ENCODE peak calls at places on chromosome 6, in six cellular contexts. One of them, this sample, is unnamed.

GRCh38 chr6:170227521-170227983 is 63.3 kb downstream of the DLL1 start:
- DNase-seq in activated naive CD4-positive, alpha-beta T cell treated with anti-CD3 and anti-CD28 coated beads for 36 hours: no peak
- DNase-seq in NCI-H2081: no peak
- DNase-seq in CD14-positive monocyte: peak
- DNase-seq in H9: no peak
- DNase-seq in EL: no peak
- DNase-seq in this sample: no peak

GRCh38 chr6:96304997-96305396 is 216.6 kb upstream of the UFL1 start:
- DNase-seq in activated naive CD4-positive, alpha-beta T cell treated with anti-CD3 and anti-CD28 coated beads for 36 hours: no peak
- DNase-seq in NCI-H2081: no peak
- DNase-seq in CD14-positive monocyte: no peak
- DNase-seq in H9: no peak
- DNase-seq in EL: no peak
- DNase-seq in this sample: no peak

GRCh38 chr6:160431791-160432404 is 83.7 kb downstream of the SLC22A3 start:
- DNase-seq in activated naive CD4-positive, alpha-beta T cell treated with anti-CD3 and anti-CD28 coated beads for 36 hours: no peak
- DNase-seq in NCI-H2081: no peak
- DNase-seq in CD14-positive monocyte: no peak
- DNase-seq in H9: no peak
- DNase-seq in EL: no peak
- DNase-seq in this sample: no peak

GRCh38 chr6:159645659-159646058 is 47.4 kb downstream of the SOD2 start:
- DNase-seq in activated naive CD4-positive, alpha-beta T cell treated with anti-CD3 and anti-CD28 coated beads for 36 hours: no peak
- DNase-seq in NCI-H2081: no peak
- DNase-seq in CD14-positive monocyte: no peak
- DNase-seq in H9: no peak
- DNase-seq in EL: no peak
- DNase-seq in this sample: no peak

GRCh38 chr6:137487947-137488735 is 6.1 kb downstream of the OLIG3 start:
- DNase-seq in activated naive CD4-positive, alpha-beta T cell treated with anti-CD3 and anti-CD28 coated beads for 36 hours: peak
- DNase-seq in NCI-H2081: no peak
- DNase-seq in CD14-positive monocyte: no peak
- DNase-seq in H9: no peak
- DNase-seq in EL: no peak
- DNase-seq in this sample: peak

GRCh38 chr6:161749576-161749975 is 475.7 kb upstream of the AGPAT4 start:
- DNase-seq in activated naive CD4-positive, alpha-beta T cell treated with anti-CD3 and anti-CD28 coated beads for 36 hours: no peak
- DNase-seq in NCI-H2081: no peak
- DNase-seq in CD14-positive monocyte: no peak
- DNase-seq in H9: no peak
- DNase-seq in EL: no peak
- DNase-seq in this sample: no peak

GRCh38 chr6:4776967-4777925 is 1.0 kb downstream of the CDYL start:
- DNase-seq in activated naive CD4-positive, alpha-beta T cell treated with anti-CD3 and anti-CD28 coated beads for 36 hours: peak
- DNase-seq in NCI-H2081: no peak
- DNase-seq in CD14-positive monocyte: no peak
- DNase-seq in H9: no peak
- DNase-seq in EL: peak
- DNase-seq in this sample: no peak

GRCh38 chr6:99520855-99521556 is 5.8 kb upstream of the USP45 start:
- DNase-seq in activated naive CD4-positive, alpha-beta T cell treated with anti-CD3 and anti-CD28 coated beads for 36 hours: peak
- DNase-seq in NCI-H2081: peak
- DNase-seq in CD14-positive monocyte: peak
- DNase-seq in H9: peak
- DNase-seq in EL: peak
- DNase-seq in this sample: peak

GRCh38 chr6:72619883-72620696 is 1.8 kb upstream of the KCNQ5 start:
- DNase-seq in activated naive CD4-positive, alpha-beta T cell treated with anti-CD3 and anti-CD28 coated beads for 36 hours: peak
- DNase-seq in NCI-H2081: no peak
- DNase-seq in CD14-positive monocyte: no peak
- DNase-seq in H9: peak
- DNase-seq in EL: peak
- DNase-seq in this sample: peak

GRCh38 chr6:43246301-43247114 is 3.2 kb downstream of the TTBK1 start:
- DNase-seq in activated naive CD4-positive, alpha-beta T cell treated with anti-CD3 and anti-CD28 coated beads for 36 hours: peak
- DNase-seq in NCI-H2081: peak
- DNase-seq in CD14-positive monocyte: no peak
- DNase-seq in H9: peak
- DNase-seq in EL: no peak
- DNase-seq in this sample: peak

GRCh38 chr6:20946037-20946436 is 411.8 kb downstream of the CDKAL1 start:
- DNase-seq in activated naive CD4-positive, alpha-beta T cell treated with anti-CD3 and anti-CD28 coated beads for 36 hours: no peak
- DNase-seq in NCI-H2081: no peak
- DNase-seq in CD14-positive monocyte: no peak
- DNase-seq in H9: no peak
- DNase-seq in EL: peak
- DNase-seq in this sample: peak

GRCh38 chr6:110053395-110054240 is 75.5 kb downstream of the GPR6 start:
- DNase-seq in activated naive CD4-positive, alpha-beta T cell treated with anti-CD3 and anti-CD28 coated beads for 36 hours: peak
- DNase-seq in NCI-H2081: peak
- DNase-seq in CD14-positive monocyte: no peak
- DNase-seq in H9: no peak
- DNase-seq in EL: peak
- DNase-seq in this sample: peak

GRCh38 chr6:33279971-33280511 is 3.1 kb downstream of the B3GALT4 start:
- DNase-seq in activated naive CD4-positive, alpha-beta T cell treated with anti-CD3 and anti-CD28 coated beads for 36 hours: no peak
- DNase-seq in NCI-H2081: no peak
- DNase-seq in CD14-positive monocyte: no peak
- DNase-seq in H9: peak
- DNase-seq in EL: peak
- DNase-seq in this sample: peak

GRCh38 chr6:137188855-137189254 is 15.4 kb upstream of the IL22RA2 start:
- DNase-seq in activated naive CD4-positive, alpha-beta T cell treated with anti-CD3 and anti-CD28 coated beads for 36 hours: peak
- DNase-seq in NCI-H2081: no peak
- DNase-seq in CD14-positive monocyte: no peak
- DNase-seq in H9: no peak
- DNase-seq in EL: peak
- DNase-seq in this sample: no peak

GRCh38 chr6:142014515-142014914 is 118.2 kb upstream of the GJE1 start:
- DNase-seq in activated naive CD4-positive, alpha-beta T cell treated with anti-CD3 and anti-CD28 coated beads for 36 hours: no peak
- DNase-seq in NCI-H2081: no peak
- DNase-seq in CD14-positive monocyte: no peak
- DNase-seq in H9: no peak
- DNase-seq in EL: peak
- DNase-seq in this sample: no peak

GRCh38 chr6:147974376-147974775 is 368.3 kb upstream of the SASH1 start:
- DNase-seq in activated naive CD4-positive, alpha-beta T cell treated with anti-CD3 and anti-CD28 coated beads for 36 hours: no peak
- DNase-seq in NCI-H2081: no peak
- DNase-seq in CD14-positive monocyte: no peak
- DNase-seq in H9: no peak
- DNase-seq in EL: peak
- DNase-seq in this sample: no peak

GRCh38 chr6:142304241-142304640 is 2.4 kb downstream of the ADGRG6 start:
- DNase-seq in activated naive CD4-positive, alpha-beta T cell treated with anti-CD3 and anti-CD28 coated beads for 36 hours: no peak
- DNase-seq in NCI-H2081: no peak
- DNase-seq in CD14-positive monocyte: no peak
- DNase-seq in H9: no peak
- DNase-seq in EL: no peak
- DNase-seq in this sample: no peak

GRCh38 chr6:219641-220198 is 72.6 kb upstream of the DUSP22 start:
- DNase-seq in activated naive CD4-positive, alpha-beta T cell treated with anti-CD3 and anti-CD28 coated beads for 36 hours: peak
- DNase-seq in NCI-H2081: no peak
- DNase-seq in CD14-positive monocyte: peak
- DNase-seq in H9: peak
- DNase-seq in EL: peak
- DNase-seq in this sample: peak

GRCh38 chr6:152338335-152339125 is 298.6 kb downstream of the SYNE1 start:
- DNase-seq in activated naive CD4-positive, alpha-beta T cell treated with anti-CD3 and anti-CD28 coated beads for 36 hours: peak
- DNase-seq in NCI-H2081: peak
- DNase-seq in CD14-positive monocyte: no peak
- DNase-seq in H9: peak
- DNase-seq in EL: peak
- DNase-seq in this sample: peak

GRCh38 chr6:61585504-61585903 is 700.5 kb downstream of the KHDRBS2 start:
- DNase-seq in activated naive CD4-positive, alpha-beta T cell treated with anti-CD3 and anti-CD28 coated beads for 36 hours: no peak
- DNase-seq in NCI-H2081: no peak
- DNase-seq in CD14-positive monocyte: no peak
- DNase-seq in H9: no peak
- DNase-seq in EL: no peak
- DNase-seq in this sample: no peak

GRCh38 chr6:15066433-15067337 is 179.2 kb upstream of the JARID2 start:
- DNase-seq in activated naive CD4-positive, alpha-beta T cell treated with anti-CD3 and anti-CD28 coated beads for 36 hours: no peak
- DNase-seq in NCI-H2081: no peak
- DNase-seq in CD14-positive monocyte: peak
- DNase-seq in H9: no peak
- DNase-seq in EL: peak
- DNase-seq in this sample: no peak

GRCh38 chr6:163306000-163306399 is 108.5 kb upstream of the QKI start:
- DNase-seq in activated naive CD4-positive, alpha-beta T cell treated with anti-CD3 and anti-CD28 coated beads for 36 hours: no peak
- DNase-seq in NCI-H2081: no peak
- DNase-seq in CD14-positive monocyte: no peak
- DNase-seq in H9: no peak
- DNase-seq in EL: no peak
- DNase-seq in this sample: no peak

GRCh38 chr6:89082439-89082838 is 1.9 kb downstream of the PNRC1 start:
- DNase-seq in activated naive CD4-positive, alpha-beta T cell treated with anti-CD3 and anti-CD28 coated beads for 36 hours: peak
- DNase-seq in NCI-H2081: no peak
- DNase-seq in CD14-positive monocyte: no peak
- DNase-seq in H9: no peak
- DNase-seq in EL: peak
- DNase-seq in this sample: no peak

GRCh38 chr6:39824030-39824926 is 32.1 kb downstream of the DAAM2 start:
- DNase-seq in activated naive CD4-positive, alpha-beta T cell treated with anti-CD3 and anti-CD28 coated beads for 36 hours: no peak
- DNase-seq in NCI-H2081: no peak
- DNase-seq in CD14-positive monocyte: no peak
- DNase-seq in H9: peak
- DNase-seq in EL: no peak
- DNase-seq in this sample: peak

GRCh38 chr6:107713214-107713962 is 110.7 kb downstream of the SCML4 start:
- DNase-seq in activated naive CD4-positive, alpha-beta T cell treated with anti-CD3 and anti-CD28 coated beads for 36 hours: no peak
- DNase-seq in NCI-H2081: no peak
- DNase-seq in CD14-positive monocyte: no peak
- DNase-seq in H9: no peak
- DNase-seq in EL: peak
- DNase-seq in this sample: no peak

GRCh38 chr6:34692280-34692679 is 4.3 kb downstream of the ILRUN start:
- DNase-seq in activated naive CD4-positive, alpha-beta T cell treated with anti-CD3 and anti-CD28 coated beads for 36 hours: no peak
- DNase-seq in NCI-H2081: no peak
- DNase-seq in CD14-positive monocyte: no peak
- DNase-seq in H9: no peak
- DNase-seq in EL: no peak
- DNase-seq in this sample: no peak